ENCODE peak calls at places on chromosomes 13 and 19, in six cellular contexts. One of them, this sample, is unnamed. For H3K4me1, the result is how much of the 10 kb centered on the place peaks cover.

GRCh38 chr19:10927691-10928562 is 512 bp downstream of the YIPF2 start:
- DNase-seq in CD8-positive, alpha-beta T cell: no peak
- DNase-seq in right lobe of liver: no peak
- DNase-seq in CD4-positive, alpha-beta memory T cell: no peak
- DNase-seq in fibroblast of lung: no peak
- DNase-seq in Peyer's patch: peak
- DNase-seq in this sample: no peak

GRCh38 chr19:8391274-8392016 is 1.3 kb downstream of the RAB11B start:
- DNase-seq in CD8-positive, alpha-beta T cell: no peak
- DNase-seq in right lobe of liver: no peak
- DNase-seq in CD4-positive, alpha-beta memory T cell: no peak
- DNase-seq in fibroblast of lung: no peak
- DNase-seq in Peyer's patch: no peak
- DNase-seq in this sample: no peak

GRCh38 chr13:40191186-40191980 is 475.1 kb downstream of the FOXO1 start:
- DNase-seq in CD8-positive, alpha-beta T cell: no peak
- DNase-seq in right lobe of liver: no peak
- DNase-seq in CD4-positive, alpha-beta memory T cell: no peak
- DNase-seq in fibroblast of lung: peak
- DNase-seq in Peyer's patch: no peak
- DNase-seq in this sample: no peak

GRCh38 chr19:2461751-2462634 is 5.2 kb upstream of the LMNB2 start:
- DNase-seq in CD8-positive, alpha-beta T cell: peak
- DNase-seq in right lobe of liver: peak
- DNase-seq in CD4-positive, alpha-beta memory T cell: peak
- DNase-seq in fibroblast of lung: peak
- DNase-seq in Peyer's patch: peak
- DNase-seq in this sample: no peak

GRCh38 chr13:113596321-113597200 is 12.0 kb downstream of the TFDP1 start:
- DNase-seq in CD8-positive, alpha-beta T cell: no peak
- DNase-seq in right lobe of liver: peak
- DNase-seq in CD4-positive, alpha-beta memory T cell: no peak
- DNase-seq in fibroblast of lung: no peak
- DNase-seq in Peyer's patch: no peak
- DNase-seq in this sample: no peak

GRCh38 chr19:13010038-13010991 is 15.0 kb downstream of the NFIX start:
- DNase-seq in CD8-positive, alpha-beta T cell: no peak
- DNase-seq in right lobe of liver: no peak
- DNase-seq in CD4-positive, alpha-beta memory T cell: no peak
- DNase-seq in fibroblast of lung: no peak
- DNase-seq in Peyer's patch: no peak
- DNase-seq in this sample: no peak

GRCh38 chr19:13953021-13953531 is 767 bp downstream of the DCAF15 start:
- DNase-seq in CD8-positive, alpha-beta T cell: peak
- DNase-seq in right lobe of liver: no peak
- DNase-seq in CD4-positive, alpha-beta memory T cell: no peak
- DNase-seq in fibroblast of lung: peak
- DNase-seq in Peyer's patch: no peak
- DNase-seq in this sample: no peak

GRCh38 chr19:58123354-58123753 is 25.3 kb upstream of the ZSCAN18 start:
- DNase-seq in CD8-positive, alpha-beta T cell: no peak
- DNase-seq in right lobe of liver: no peak
- DNase-seq in CD4-positive, alpha-beta memory T cell: no peak
- DNase-seq in fibroblast of lung: no peak
- DNase-seq in Peyer's patch: no peak
- DNase-seq in this sample: no peak

GRCh38 chr13:40440990-40441820 is 225.2 kb downstream of the FOXO1 start:
- DNase-seq in CD8-positive, alpha-beta T cell: no peak
- DNase-seq in right lobe of liver: peak
- DNase-seq in CD4-positive, alpha-beta memory T cell: no peak
- DNase-seq in fibroblast of lung: peak
- DNase-seq in Peyer's patch: no peak
- DNase-seq in this sample: no peak

GRCh38 chr19:11279505-11280236 is 16.3 kb upstream of the TSPAN16 start:
- DNase-seq in CD8-positive, alpha-beta T cell: peak
- DNase-seq in right lobe of liver: no peak
- DNase-seq in CD4-positive, alpha-beta memory T cell: peak
- DNase-seq in fibroblast of lung: no peak
- DNase-seq in Peyer's patch: no peak
- DNase-seq in this sample: peak

GRCh38 chr13:109427148-109427547 is 359.2 kb downstream of the IRS2 start:
- DNase-seq in CD8-positive, alpha-beta T cell: no peak
- DNase-seq in right lobe of liver: no peak
- DNase-seq in CD4-positive, alpha-beta memory T cell: no peak
- DNase-seq in fibroblast of lung: no peak
- DNase-seq in Peyer's patch: no peak
- DNase-seq in this sample: no peak

GRCh38 chr13:50244913-50245574 is 229.8 kb downstream of the KCNRG start:
- DNase-seq in CD8-positive, alpha-beta T cell: peak
- DNase-seq in right lobe of liver: peak
- DNase-seq in CD4-positive, alpha-beta memory T cell: no peak
- DNase-seq in fibroblast of lung: peak
- DNase-seq in Peyer's patch: no peak
- DNase-seq in this sample: no peak

GRCh38 chr19:3146677-3147100 is 10.9 kb downstream of the GNA15 start:
- DNase-seq in CD8-positive, alpha-beta T cell: peak
- DNase-seq in right lobe of liver: no peak
- DNase-seq in CD4-positive, alpha-beta memory T cell: peak
- DNase-seq in fibroblast of lung: no peak
- DNase-seq in Peyer's patch: peak
- DNase-seq in this sample: peak

GRCh38 chr19:29040951-29041350 is 172.0 kb downstream of the UQCRFS1 start:
- DNase-seq in CD8-positive, alpha-beta T cell: no peak
- DNase-seq in right lobe of liver: no peak
- DNase-seq in CD4-positive, alpha-beta memory T cell: no peak
- DNase-seq in fibroblast of lung: no peak
- DNase-seq in Peyer's patch: no peak
- DNase-seq in this sample: no peak

GRCh38 chr19:38172001-38172400 is 52.0 kb downstream of the DPF1 start:
- DNase-seq in CD8-positive, alpha-beta T cell: no peak
- DNase-seq in right lobe of liver: no peak
- DNase-seq in CD4-positive, alpha-beta memory T cell: no peak
- DNase-seq in fibroblast of lung: no peak
- DNase-seq in Peyer's patch: no peak
- DNase-seq in this sample: no peak

GRCh38 chr13:42836930-42837329 is 55.5 kb downstream of the FAM216B start:
- DNase-seq in CD8-positive, alpha-beta T cell: no peak
- DNase-seq in right lobe of liver: peak
- DNase-seq in CD4-positive, alpha-beta memory T cell: no peak
- DNase-seq in fibroblast of lung: peak
- DNase-seq in Peyer's patch: no peak
- DNase-seq in this sample: no peak

GRCh38 chr13:34114581-34114980 is 296.6 kb downstream of the RFC3 start:
- DNase-seq in CD8-positive, alpha-beta T cell: no peak
- DNase-seq in right lobe of liver: no peak
- DNase-seq in CD4-positive, alpha-beta memory T cell: no peak
- DNase-seq in fibroblast of lung: no peak
- DNase-seq in Peyer's patch: no peak
- DNase-seq in this sample: no peak

GRCh38 chr13:44305845-44306244 is 67.8 kb upstream of the SERP2 start:
- DNase-seq in CD8-positive, alpha-beta T cell: no peak
- DNase-seq in right lobe of liver: no peak
- DNase-seq in CD4-positive, alpha-beta memory T cell: no peak
- DNase-seq in fibroblast of lung: peak
- DNase-seq in Peyer's patch: no peak
- DNase-seq in this sample: no peak

GRCh38 chr13:81874681-81875661 is 1534.0 kb upstream of the SPRY2 start:
- DNase-seq in CD8-positive, alpha-beta T cell: no peak
- DNase-seq in right lobe of liver: no peak
- DNase-seq in CD4-positive, alpha-beta memory T cell: no peak
- DNase-seq in fibroblast of lung: no peak
- DNase-seq in Peyer's patch: no peak
- DNase-seq in this sample: no peak

DNA sequence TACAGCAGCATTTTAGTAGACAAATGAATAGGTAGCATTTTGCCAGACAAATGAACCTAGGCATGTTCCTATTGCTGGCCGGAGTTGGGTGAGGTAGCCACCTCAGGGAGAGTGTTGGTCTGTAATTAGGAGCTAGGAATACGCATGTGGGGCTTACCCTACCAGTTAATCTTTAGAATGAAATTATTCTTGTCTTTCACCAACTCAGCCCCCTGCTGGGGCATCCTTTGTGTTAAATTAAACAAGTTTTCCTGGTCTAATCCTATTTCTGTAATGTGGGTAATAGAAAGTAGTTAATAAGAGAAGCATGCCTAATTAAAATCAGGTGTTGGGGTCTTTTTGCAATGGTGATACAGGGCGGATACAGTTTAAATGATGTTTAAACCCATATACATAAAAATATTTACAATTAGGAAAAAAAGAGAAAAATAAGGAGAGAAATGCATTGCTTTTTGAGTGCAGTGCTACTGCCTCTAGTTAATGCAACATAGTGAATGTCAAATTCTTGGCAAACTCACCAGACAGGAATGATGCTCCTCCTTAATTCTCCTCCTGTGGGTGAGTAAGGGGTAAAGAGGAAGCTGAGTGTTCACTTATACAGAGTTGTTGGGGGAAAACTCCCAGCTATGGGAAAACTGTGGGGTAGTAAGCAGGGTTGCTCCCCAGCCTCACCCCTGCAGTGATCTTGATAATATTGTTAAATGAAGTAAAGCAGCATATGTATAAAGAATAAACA is 276.4 kb upstream of the EDNRB start:
- DNase-seq in CD8-positive, alpha-beta T cell: no peak
- DNase-seq in right lobe of liver: no peak
- DNase-seq in CD4-positive, alpha-beta memory T cell: no peak
- DNase-seq in fibroblast of lung: peak
- DNase-seq in Peyer's patch: no peak
- DNase-seq in this sample: no peak
- H3K27ac ChIP-seq in CD8-positive, alpha-beta T cell: no peak
- H3K27ac ChIP-seq in right lobe of liver: no peak
- H3K27ac ChIP-seq in CD4-positive, alpha-beta memory T cell: no peak
- H3K27ac ChIP-seq in fibroblast of lung: no peak
- H3K27ac ChIP-seq in Peyer's patch: no peak
- H3K27ac ChIP-seq in this sample: no peak

GRCh38 chr19:18279516-18280246 is 1.7 kb downstream of the JUND start:
- DNase-seq in CD8-positive, alpha-beta T cell: peak
- DNase-seq in right lobe of liver: peak
- DNase-seq in CD4-positive, alpha-beta memory T cell: peak
- DNase-seq in fibroblast of lung: peak
- DNase-seq in Peyer's patch: peak
- DNase-seq in this sample: peak

GRCh38 chr19:18281082-18282020 is at the start of gene JUND:
- DNase-seq in CD8-positive, alpha-beta T cell: peak
- DNase-seq in right lobe of liver: peak
- DNase-seq in CD4-positive, alpha-beta memory T cell: peak
- DNase-seq in fibroblast of lung: peak
- DNase-seq in Peyer's patch: peak
- DNase-seq in this sample: peak

GRCh38 chr19:18279266-18279515 is 2.2 kb downstream of the JUND start:
- DNase-seq in CD8-positive, alpha-beta T cell: no peak
- DNase-seq in right lobe of liver: no peak
- DNase-seq in CD4-positive, alpha-beta memory T cell: no peak
- DNase-seq in fibroblast of lung: no peak
- DNase-seq in Peyer's patch: no peak
- DNase-seq in this sample: no peak

GRCh38 chr19:18280247-18281081 is 958 bp downstream of the JUND start:
- DNase-seq in CD8-positive, alpha-beta T cell: peak
- DNase-seq in right lobe of liver: peak
- DNase-seq in CD4-positive, alpha-beta memory T cell: peak
- DNase-seq in fibroblast of lung: peak
- DNase-seq in Peyer's patch: peak
- DNase-seq in this sample: peak

GRCh38 chr19:18278521-18279265 is 2.7 kb downstream of the JUND start:
- DNase-seq in CD8-positive, alpha-beta T cell: peak
- DNase-seq in right lobe of liver: no peak
- DNase-seq in CD4-positive, alpha-beta memory T cell: peak
- DNase-seq in fibroblast of lung: no peak
- DNase-seq in Peyer's patch: peak
- DNase-seq in this sample: peak
- H3K4me3 ChIP-seq in CD8-positive, alpha-beta T cell: peak
- H3K4me3 ChIP-seq in right lobe of liver: peak
- H3K4me3 ChIP-seq in CD4-positive, alpha-beta memory T cell: peak
- H3K4me3 ChIP-seq in fibroblast of lung: peak
- H3K4me3 ChIP-seq in Peyer's patch: peak
- H3K4me3 ChIP-seq in this sample: peak

GRCh38 chr19:47633996-47634395 is 25.1 kb downstream of the BICRA start:
- DNase-seq in CD8-positive, alpha-beta T cell: no peak
- DNase-seq in right lobe of liver: no peak
- DNase-seq in CD4-positive, alpha-beta memory T cell: no peak
- DNase-seq in fibroblast of lung: no peak
- DNase-seq in Peyer's patch: no peak
- DNase-seq in this sample: no peak

GRCh38 chr19:47630594-47630993 is 21.7 kb downstream of the BICRA start:
- DNase-seq in CD8-positive, alpha-beta T cell: no peak
- DNase-seq in right lobe of liver: no peak
- DNase-seq in CD4-positive, alpha-beta memory T cell: no peak
- DNase-seq in fibroblast of lung: no peak
- DNase-seq in Peyer's patch: no peak
- DNase-seq in this sample: no peak

GRCh38 chr19:47631681-47632446 is 22.9 kb downstream of the BICRA start:
- DNase-seq in CD8-positive, alpha-beta T cell: no peak
- DNase-seq in right lobe of liver: no peak
- DNase-seq in CD4-positive, alpha-beta memory T cell: no peak
- DNase-seq in fibroblast of lung: no peak
- DNase-seq in Peyer's patch: no peak
- DNase-seq in this sample: no peak

GRCh38 chr19:47637550-47637949 is 28.6 kb downstream of the BICRA start:
- DNase-seq in CD8-positive, alpha-beta T cell: no peak
- DNase-seq in right lobe of liver: no peak
- DNase-seq in CD4-positive, alpha-beta memory T cell: no peak
- DNase-seq in fibroblast of lung: peak
- DNase-seq in Peyer's patch: no peak
- DNase-seq in this sample: no peak

GRCh38 chr19:47633516-47633915 is 24.6 kb downstream of the BICRA start:
- DNase-seq in CD8-positive, alpha-beta T cell: no peak
- DNase-seq in right lobe of liver: peak
- DNase-seq in CD4-positive, alpha-beta memory T cell: no peak
- DNase-seq in fibroblast of lung: no peak
- DNase-seq in Peyer's patch: no peak
- DNase-seq in this sample: no peak
- H3K4me1 ChIP-seq in CD8-positive, alpha-beta T cell: under half
- H3K4me1 ChIP-seq in right lobe of liver: under half
- H3K4me1 ChIP-seq in CD4-positive, alpha-beta memory T cell: under half
- H3K4me1 ChIP-seq in fibroblast of lung: under half
- H3K4me1 ChIP-seq in Peyer's patch: under half
- H3K4me1 ChIP-seq in this sample: under half

GRCh38 chr13:99969368-99969933 is 2.1 kb downstream of the ZIC5 start:
- DNase-seq in CD8-positive, alpha-beta T cell: no peak
- DNase-seq in right lobe of liver: no peak
- DNase-seq in CD4-positive, alpha-beta memory T cell: no peak
- DNase-seq in fibroblast of lung: no peak
- DNase-seq in Peyer's patch: no peak
- DNase-seq in this sample: no peak

GRCh38 chr13:99971576-99972189 is at the start of gene ZIC5:
- DNase-seq in CD8-positive, alpha-beta T cell: no peak
- DNase-seq in right lobe of liver: no peak
- DNase-seq in CD4-positive, alpha-beta memory T cell: peak
- DNase-seq in fibroblast of lung: no peak
- DNase-seq in Peyer's patch: no peak
- DNase-seq in this sample: no peak

GRCh38 chr13:99969934-99970760 is 1.4 kb downstream of the ZIC5 start:
- DNase-seq in CD8-positive, alpha-beta T cell: no peak
- DNase-seq in right lobe of liver: no peak
- DNase-seq in CD4-positive, alpha-beta memory T cell: peak
- DNase-seq in fibroblast of lung: no peak
- DNase-seq in Peyer's patch: no peak
- DNase-seq in this sample: peak

GRCh38 chr13:99972190-99972731 is 694 bp upstream of the ZIC5 start:
- DNase-seq in CD8-positive, alpha-beta T cell: no peak
- DNase-seq in right lobe of liver: no peak
- DNase-seq in CD4-positive, alpha-beta memory T cell: peak
- DNase-seq in fibroblast of lung: no peak
- DNase-seq in Peyer's patch: no peak
- DNase-seq in this sample: no peak

GRCh38 chr13:99970761-99971575 is 599 bp downstream of the ZIC5 start:
- DNase-seq in CD8-positive, alpha-beta T cell: no peak
- DNase-seq in right lobe of liver: no peak
- DNase-seq in CD4-positive, alpha-beta memory T cell: peak
- DNase-seq in fibroblast of lung: no peak
- DNase-seq in Peyer's patch: no peak
- DNase-seq in this sample: no peak
- H3K27ac ChIP-seq in CD8-positive, alpha-beta T cell: no peak
- H3K27ac ChIP-seq in right lobe of liver: no peak
- H3K27ac ChIP-seq in CD4-positive, alpha-beta memory T cell: no peak
- H3K27ac ChIP-seq in fibroblast of lung: no peak
- H3K27ac ChIP-seq in Peyer's patch: no peak
- H3K27ac ChIP-seq in this sample: no peak